ENCODE peak calls at places on chromosomes 2 and 18, in seven cellular contexts. One of them, this sample, is unnamed.

GRCh38 chr2:810397-810796 is 133.2 kb upstream of the TMEM18 start:
- DNase-seq in NCI-H146: peak
- DNase-seq in T-cell: no peak
- DNase-seq in breast epithelium: no peak
- DNase-seq in AG10803: no peak
- DNase-seq in PC-3: no peak
- DNase-seq in LoVo: no peak
- DNase-seq in this sample: peak

GRCh38 chr2:238005528-238005927 is 38.7 kb downstream of the UBE2F start:
- DNase-seq in NCI-H146: no peak
- DNase-seq in T-cell: no peak
- DNase-seq in breast epithelium: no peak
- DNase-seq in AG10803: no peak
- DNase-seq in PC-3: no peak
- DNase-seq in LoVo: no peak
- DNase-seq in this sample: no peak

GRCh38 chr18:36890598-36890997 is 61.7 kb downstream of the KIAA1328 start:
- DNase-seq in NCI-H146: no peak
- DNase-seq in T-cell: no peak
- DNase-seq in breast epithelium: no peak
- DNase-seq in AG10803: no peak
- DNase-seq in PC-3: no peak
- DNase-seq in LoVo: no peak
- DNase-seq in this sample: no peak

GRCh38 chr18:48961547-48961946 is 10.8 kb upstream of the SMAD7 start:
- DNase-seq in NCI-H146: no peak
- DNase-seq in T-cell: no peak
- DNase-seq in breast epithelium: no peak
- DNase-seq in AG10803: no peak
- DNase-seq in PC-3: no peak
- DNase-seq in LoVo: no peak
- DNase-seq in this sample: no peak

GRCh38 chr18:39635192-39635591 is 2069.6 kb upstream of the CELF4 start:
- DNase-seq in NCI-H146: no peak
- DNase-seq in T-cell: no peak
- DNase-seq in breast epithelium: no peak
- DNase-seq in AG10803: no peak
- DNase-seq in PC-3: no peak
- DNase-seq in LoVo: no peak
- DNase-seq in this sample: no peak

GRCh38 chr2:157747695-157748370 is 119.2 kb upstream of the ACVR1C start:
- DNase-seq in NCI-H146: no peak
- DNase-seq in T-cell: no peak
- DNase-seq in breast epithelium: no peak
- DNase-seq in AG10803: peak
- DNase-seq in PC-3: no peak
- DNase-seq in LoVo: no peak
- DNase-seq in this sample: no peak

GRCh38 chr2:165924950-165925349 is 28.6 kb downstream of the TTC21B start:
- DNase-seq in NCI-H146: no peak
- DNase-seq in T-cell: no peak
- DNase-seq in breast epithelium: no peak
- DNase-seq in AG10803: no peak
- DNase-seq in PC-3: no peak
- DNase-seq in LoVo: no peak
- DNase-seq in this sample: no peak

GRCh38 chr2:45713126-45713525 is 61.7 kb downstream of the PRKCE start:
- DNase-seq in NCI-H146: no peak
- DNase-seq in T-cell: no peak
- DNase-seq in breast epithelium: no peak
- DNase-seq in AG10803: no peak
- DNase-seq in PC-3: no peak
- DNase-seq in LoVo: no peak
- DNase-seq in this sample: no peak

GRCh38 chr18:79421275-79421857 is 25.6 kb downstream of the NFATC1 start:
- DNase-seq in NCI-H146: no peak
- DNase-seq in T-cell: no peak
- DNase-seq in breast epithelium: no peak
- DNase-seq in AG10803: peak
- DNase-seq in PC-3: no peak
- DNase-seq in LoVo: no peak
- DNase-seq in this sample: no peak

GRCh38 chr2:218229239-218229638 is 12.2 kb downstream of the ARPC2 start:
- DNase-seq in NCI-H146: no peak
- DNase-seq in T-cell: peak
- DNase-seq in breast epithelium: no peak
- DNase-seq in AG10803: peak
- DNase-seq in PC-3: peak
- DNase-seq in LoVo: no peak
- DNase-seq in this sample: no peak

GRCh38 chr2:28620801-28621171 is 124.9 kb downstream of the PLB1 start:
- DNase-seq in NCI-H146: no peak
- DNase-seq in T-cell: no peak
- DNase-seq in breast epithelium: no peak
- DNase-seq in AG10803: no peak
- DNase-seq in PC-3: no peak
- DNase-seq in LoVo: no peak
- DNase-seq in this sample: no peak

GRCh38 chr2:24827321-24828261 is 34.4 kb downstream of the CENPO start:
- DNase-seq in NCI-H146: peak
- DNase-seq in T-cell: peak
- DNase-seq in breast epithelium: peak
- DNase-seq in AG10803: peak
- DNase-seq in PC-3: peak
- DNase-seq in LoVo: peak
- DNase-seq in this sample: peak

GRCh38 chr18:79872852-79873444 is 75.2 kb downstream of the KCNG2 start:
- DNase-seq in NCI-H146: no peak
- DNase-seq in T-cell: no peak
- DNase-seq in breast epithelium: no peak
- DNase-seq in AG10803: no peak
- DNase-seq in PC-3: no peak
- DNase-seq in LoVo: no peak
- DNase-seq in this sample: no peak

GRCh38 chr2:232898592-232899541 is 28.8 kb downstream of the SNORC start:
- DNase-seq in NCI-H146: no peak
- DNase-seq in T-cell: no peak
- DNase-seq in breast epithelium: no peak
- DNase-seq in AG10803: peak
- DNase-seq in PC-3: no peak
- DNase-seq in LoVo: no peak
- DNase-seq in this sample: no peak

GRCh38 chr2:18912225-18912888 is 323.0 kb upstream of the NT5C1B start:
- DNase-seq in NCI-H146: no peak
- DNase-seq in T-cell: no peak
- DNase-seq in breast epithelium: no peak
- DNase-seq in AG10803: no peak
- DNase-seq in PC-3: no peak
- DNase-seq in LoVo: no peak
- DNase-seq in this sample: no peak

GRCh38 chr2:133836691-133837090 is 268.4 kb upstream of the NCKAP5 start:
- DNase-seq in NCI-H146: no peak
- DNase-seq in T-cell: no peak
- DNase-seq in breast epithelium: no peak
- DNase-seq in AG10803: no peak
- DNase-seq in PC-3: peak
- DNase-seq in LoVo: no peak
- DNase-seq in this sample: no peak

GRCh38 chr2:127628767-127629614 is 17.0 kb upstream of the GPR17 start:
- DNase-seq in NCI-H146: no peak
- DNase-seq in T-cell: no peak
- DNase-seq in breast epithelium: no peak
- DNase-seq in AG10803: no peak
- DNase-seq in PC-3: no peak
- DNase-seq in LoVo: no peak
- DNase-seq in this sample: no peak

GRCh38 chr18:77405096-77405495 is 155.4 kb downstream of the GALR1 start:
- DNase-seq in NCI-H146: no peak
- DNase-seq in T-cell: no peak
- DNase-seq in breast epithelium: no peak
- DNase-seq in AG10803: no peak
- DNase-seq in PC-3: no peak
- DNase-seq in LoVo: no peak
- DNase-seq in this sample: no peak

GRCh38 chr2:199861116-199861774 is 10.3 kb upstream of the FTCDNL1 start:
- DNase-seq in NCI-H146: no peak
- DNase-seq in T-cell: no peak
- DNase-seq in breast epithelium: no peak
- DNase-seq in AG10803: peak
- DNase-seq in PC-3: peak
- DNase-seq in LoVo: peak
- DNase-seq in this sample: no peak

GRCh38 chr2:191942114-191943103 is 95.5 kb upstream of the CAVIN2 start:
- DNase-seq in NCI-H146: no peak
- DNase-seq in T-cell: no peak
- DNase-seq in breast epithelium: peak
- DNase-seq in AG10803: no peak
- DNase-seq in PC-3: no peak
- DNase-seq in LoVo: no peak
- DNase-seq in this sample: no peak

GRCh38 chr18:12630136-12630535 is 27.8 kb downstream of the SPIRE1 start:
- DNase-seq in NCI-H146: no peak
- DNase-seq in T-cell: no peak
- DNase-seq in breast epithelium: no peak
- DNase-seq in AG10803: peak
- DNase-seq in PC-3: peak
- DNase-seq in LoVo: no peak
- DNase-seq in this sample: no peak

GRCh38 chr2:47221039-47221438 is 65.9 kb upstream of the STPG4 start:
- DNase-seq in NCI-H146: no peak
- DNase-seq in T-cell: no peak
- DNase-seq in breast epithelium: no peak
- DNase-seq in AG10803: peak
- DNase-seq in PC-3: peak
- DNase-seq in LoVo: no peak
- DNase-seq in this sample: no peak

GRCh38 chr18:69648486-69648885 is 247.8 kb downstream of the DOK6 start:
- DNase-seq in NCI-H146: peak
- DNase-seq in T-cell: no peak
- DNase-seq in breast epithelium: no peak
- DNase-seq in AG10803: no peak
- DNase-seq in PC-3: no peak
- DNase-seq in LoVo: no peak
- DNase-seq in this sample: no peak

GRCh38 chr2:44705851-44706555 is 235.5 kb upstream of the SIX3 start:
- DNase-seq in NCI-H146: peak
- DNase-seq in T-cell: no peak
- DNase-seq in breast epithelium: no peak
- DNase-seq in AG10803: no peak
- DNase-seq in PC-3: no peak
- DNase-seq in LoVo: no peak
- DNase-seq in this sample: no peak

GRCh38 chr2:62471816-62472215 is 34.2 kb downstream of the TMEM17 start:
- DNase-seq in NCI-H146: no peak
- DNase-seq in T-cell: no peak
- DNase-seq in breast epithelium: no peak
- DNase-seq in AG10803: no peak
- DNase-seq in PC-3: no peak
- DNase-seq in LoVo: no peak
- DNase-seq in this sample: no peak

GRCh38 chr18:34720220-34720619 is 10.1 kb downstream of the DTNA start:
- DNase-seq in NCI-H146: peak
- DNase-seq in T-cell: no peak
- DNase-seq in breast epithelium: no peak
- DNase-seq in AG10803: no peak
- DNase-seq in PC-3: no peak
- DNase-seq in LoVo: no peak
- DNase-seq in this sample: no peak

GRCh38 chr2:223222397-223222796 is 170.4 kb downstream of the KCNE4 start:
- DNase-seq in NCI-H146: no peak
- DNase-seq in T-cell: no peak
- DNase-seq in breast epithelium: no peak
- DNase-seq in AG10803: no peak
- DNase-seq in PC-3: peak
- DNase-seq in LoVo: no peak
- DNase-seq in this sample: no peak

GRCh38 chr2:200263279-200263678 is 43.2 kb upstream of the SPATS2L start:
- DNase-seq in NCI-H146: no peak
- DNase-seq in T-cell: no peak
- DNase-seq in breast epithelium: no peak
- DNase-seq in AG10803: no peak
- DNase-seq in PC-3: no peak
- DNase-seq in LoVo: peak
- DNase-seq in this sample: no peak

GRCh38 chr18:9413586-9413985 is 61.7 kb upstream of the RALBP1 start:
- DNase-seq in NCI-H146: no peak
- DNase-seq in T-cell: no peak
- DNase-seq in breast epithelium: no peak
- DNase-seq in AG10803: peak
- DNase-seq in PC-3: no peak
- DNase-seq in LoVo: no peak
- DNase-seq in this sample: no peak

GRCh38 chr2:207073791-207074678 is 91.7 kb downstream of the KLF7 start:
- DNase-seq in NCI-H146: no peak
- DNase-seq in T-cell: no peak
- DNase-seq in breast epithelium: no peak
- DNase-seq in AG10803: peak
- DNase-seq in PC-3: peak
- DNase-seq in LoVo: no peak
- DNase-seq in this sample: no peak

GRCh38 chr2:216536725-216537124 is 38.1 kb downstream of the RPL37A start:
- DNase-seq in NCI-H146: peak
- DNase-seq in T-cell: no peak
- DNase-seq in breast epithelium: no peak
- DNase-seq in AG10803: peak
- DNase-seq in PC-3: no peak
- DNase-seq in LoVo: no peak
- DNase-seq in this sample: no peak

GRCh38 chr2:17843457-17843856 is 27.2 kb downstream of the MSGN1 start:
- DNase-seq in NCI-H146: no peak
- DNase-seq in T-cell: no peak
- DNase-seq in breast epithelium: no peak
- DNase-seq in AG10803: no peak
- DNase-seq in PC-3: no peak
- DNase-seq in LoVo: no peak
- DNase-seq in this sample: no peak

GRCh38 chr18:61546598-61546997 is 213.4 kb downstream of the CDH20 start:
- DNase-seq in NCI-H146: no peak
- DNase-seq in T-cell: no peak
- DNase-seq in breast epithelium: no peak
- DNase-seq in AG10803: peak
- DNase-seq in PC-3: peak
- DNase-seq in LoVo: peak
- DNase-seq in this sample: no peak

GRCh38 chr2:26270363-26270762 is 25.6 kb downstream of the HADHB start:
- DNase-seq in NCI-H146: no peak
- DNase-seq in T-cell: no peak
- DNase-seq in breast epithelium: no peak
- DNase-seq in AG10803: no peak
- DNase-seq in PC-3: no peak
- DNase-seq in LoVo: no peak
- DNase-seq in this sample: no peak

GRCh38 chr2:143355814-143356213 is 226.6 kb downstream of the ARHGAP15 start:
- DNase-seq in NCI-H146: peak
- DNase-seq in T-cell: no peak
- DNase-seq in breast epithelium: no peak
- DNase-seq in AG10803: no peak
- DNase-seq in PC-3: no peak
- DNase-seq in LoVo: no peak
- DNase-seq in this sample: no peak

GRCh38 chr18:58180738-58181353 is 136.8 kb downstream of the NEDD4L start:
- DNase-seq in NCI-H146: peak
- DNase-seq in T-cell: peak
- DNase-seq in breast epithelium: peak
- DNase-seq in AG10803: peak
- DNase-seq in PC-3: peak
- DNase-seq in LoVo: peak
- DNase-seq in this sample: no peak

This sample was measured in lung.